ENCODE peak calls at places on chromosomes 5 and 9, in four cellular contexts. One of them, this sample, is unnamed.

GRCh38 chr9:35729700-35730485 is 2.1 kb downstream of the TLN1 start:
- DNase-seq in activated CD4-positive, alpha-beta T cell treated with anti-CD3 and anti-CD28 coated beads, Interleukin-2, amount 50 U/mL, for 4 hours: no peak
- DNase-seq in stimulated activated CD4-positive, alpha-beta T cell treated with anti-CD3 and anti-CD28 coated beads, Interleukin-4, amount 100 ng/mL, for 24 hours: peak; percentile 31
- DNase-seq in bronchial epithelial cell: peak; percentile 81
- DNase-seq in this sample: peak; percentile 81

GRCh38 chr9:15158019-15158418 is 149.0 kb downstream of the TTC39B start:
- DNase-seq in stimulated activated CD4-positive, alpha-beta T cell treated with anti-CD3 and anti-CD28 coated beads, Interleukin-4, amount 100 ng/mL, for 24 hours: no peak
- DNase-seq in activated CD4-positive, alpha-beta T cell treated with anti-CD3 and anti-CD28 coated beads, Interleukin-2, amount 50 U/mL, for 4 hours: no peak
- DNase-seq in bronchial epithelial cell: peak; percentile 32
- DNase-seq in this sample: no peak

GRCh38 chr5:112245616-112246015 is 173.5 kb downstream of the EPB41L4A start:
- DNase-seq in stimulated activated CD4-positive, alpha-beta T cell treated with anti-CD3 and anti-CD28 coated beads, Interleukin-4, amount 100 ng/mL, for 24 hours: no peak
- DNase-seq in bronchial epithelial cell: no peak
- DNase-seq in activated CD4-positive, alpha-beta T cell treated with anti-CD3 and anti-CD28 coated beads, Interleukin-2, amount 50 U/mL, for 4 hours: no peak
- DNase-seq in this sample: no peak

GRCh38 chr9:1005043-1005667 is 28.7 kb downstream of the DMRT3 start:
- DNase-seq in bronchial epithelial cell: peak; percentile 69
- DNase-seq in activated CD4-positive, alpha-beta T cell treated with anti-CD3 and anti-CD28 coated beads, Interleukin-2, amount 50 U/mL, for 4 hours: no peak
- DNase-seq in stimulated activated CD4-positive, alpha-beta T cell treated with anti-CD3 and anti-CD28 coated beads, Interleukin-4, amount 100 ng/mL, for 24 hours: no peak
- DNase-seq in this sample: peak; percentile 31

GRCh38 chr5:67426961-67427630 is 230.5 kb upstream of the CD180 start:
- DNase-seq in activated CD4-positive, alpha-beta T cell treated with anti-CD3 and anti-CD28 coated beads, Interleukin-2, amount 50 U/mL, for 4 hours: no peak
- DNase-seq in stimulated activated CD4-positive, alpha-beta T cell treated with anti-CD3 and anti-CD28 coated beads, Interleukin-4, amount 100 ng/mL, for 24 hours: no peak
- DNase-seq in bronchial epithelial cell: peak; percentile 80
- DNase-seq in this sample: no peak

GRCh38 chr9:99143661-99144060 is 38.7 kb downstream of the TGFBR1 start:
- DNase-seq in bronchial epithelial cell: peak; percentile 29
- DNase-seq in activated CD4-positive, alpha-beta T cell treated with anti-CD3 and anti-CD28 coated beads, Interleukin-2, amount 50 U/mL, for 4 hours: no peak
- DNase-seq in stimulated activated CD4-positive, alpha-beta T cell treated with anti-CD3 and anti-CD28 coated beads, Interleukin-4, amount 100 ng/mL, for 24 hours: no peak
- DNase-seq in this sample: no peak

GRCh38 chr9:96061293-96061987 is 185.9 kb downstream of the ERCC6L2 start:
- DNase-seq in activated CD4-positive, alpha-beta T cell treated with anti-CD3 and anti-CD28 coated beads, Interleukin-2, amount 50 U/mL, for 4 hours: peak; percentile 47
- DNase-seq in stimulated activated CD4-positive, alpha-beta T cell treated with anti-CD3 and anti-CD28 coated beads, Interleukin-4, amount 100 ng/mL, for 24 hours: peak; percentile 61
- DNase-seq in bronchial epithelial cell: peak; percentile 68
- DNase-seq in this sample: peak; percentile 64

GRCh38 chr5:76714771-76715483 is 999 bp upstream of the F2R start:
- DNase-seq in stimulated activated CD4-positive, alpha-beta T cell treated with anti-CD3 and anti-CD28 coated beads, Interleukin-4, amount 100 ng/mL, for 24 hours: peak; percentile 22
- DNase-seq in activated CD4-positive, alpha-beta T cell treated with anti-CD3 and anti-CD28 coated beads, Interleukin-2, amount 50 U/mL, for 4 hours: no peak
- DNase-seq in bronchial epithelial cell: no peak
- DNase-seq in this sample: no peak

GRCh38 chr9:124222918-124223720 is 34.6 kb upstream of the NEK6 start:
- DNase-seq in bronchial epithelial cell: peak; percentile 43
- DNase-seq in stimulated activated CD4-positive, alpha-beta T cell treated with anti-CD3 and anti-CD28 coated beads, Interleukin-4, amount 100 ng/mL, for 24 hours: no peak
- DNase-seq in activated CD4-positive, alpha-beta T cell treated with anti-CD3 and anti-CD28 coated beads, Interleukin-2, amount 50 U/mL, for 4 hours: no peak
- DNase-seq in this sample: peak; percentile 45

GRCh38 chr9:137028281-137029057 is 432 bp upstream of the ABCA2 start:
- DNase-seq in stimulated activated CD4-positive, alpha-beta T cell treated with anti-CD3 and anti-CD28 coated beads, Interleukin-4, amount 100 ng/mL, for 24 hours: peak; percentile 65
- DNase-seq in activated CD4-positive, alpha-beta T cell treated with anti-CD3 and anti-CD28 coated beads, Interleukin-2, amount 50 U/mL, for 4 hours: peak; percentile 52
- DNase-seq in bronchial epithelial cell: peak; percentile 12
- DNase-seq in this sample: no peak

GRCh38 chr5:122078116-122078865 is at the start of gene LOX:
- DNase-seq in bronchial epithelial cell: peak; percentile 49
- DNase-seq in activated CD4-positive, alpha-beta T cell treated with anti-CD3 and anti-CD28 coated beads, Interleukin-2, amount 50 U/mL, for 4 hours: no peak
- DNase-seq in stimulated activated CD4-positive, alpha-beta T cell treated with anti-CD3 and anti-CD28 coated beads, Interleukin-4, amount 100 ng/mL, for 24 hours: no peak
- DNase-seq in this sample: peak; percentile 76

GRCh38 chr9:106888992-106889631 is 26.1 kb downstream of the ZNF462 start:
- DNase-seq in activated CD4-positive, alpha-beta T cell treated with anti-CD3 and anti-CD28 coated beads, Interleukin-2, amount 50 U/mL, for 4 hours: no peak
- DNase-seq in stimulated activated CD4-positive, alpha-beta T cell treated with anti-CD3 and anti-CD28 coated beads, Interleukin-4, amount 100 ng/mL, for 24 hours: no peak
- DNase-seq in bronchial epithelial cell: peak; percentile 66
- DNase-seq in this sample: peak; percentile 86

GRCh38 chr5:57432876-57433275 is 49.7 kb downstream of the ACTBL2 start:
- DNase-seq in stimulated activated CD4-positive, alpha-beta T cell treated with anti-CD3 and anti-CD28 coated beads, Interleukin-4, amount 100 ng/mL, for 24 hours: no peak
- DNase-seq in bronchial epithelial cell: peak; percentile 35
- DNase-seq in activated CD4-positive, alpha-beta T cell treated with anti-CD3 and anti-CD28 coated beads, Interleukin-2, amount 50 U/mL, for 4 hours: no peak
- DNase-seq in this sample: peak; percentile 32

GRCh38 chr5:75214928-75215327 is 21.8 kb downstream of the ANKRD31 start:
- DNase-seq in activated CD4-positive, alpha-beta T cell treated with anti-CD3 and anti-CD28 coated beads, Interleukin-2, amount 50 U/mL, for 4 hours: no peak
- DNase-seq in stimulated activated CD4-positive, alpha-beta T cell treated with anti-CD3 and anti-CD28 coated beads, Interleukin-4, amount 100 ng/mL, for 24 hours: no peak
- DNase-seq in bronchial epithelial cell: no peak
- DNase-seq in this sample: no peak

GRCh38 chr5:31285025-31285424 is 91.5 kb downstream of the CDH6 start:
- DNase-seq in stimulated activated CD4-positive, alpha-beta T cell treated with anti-CD3 and anti-CD28 coated beads, Interleukin-4, amount 100 ng/mL, for 24 hours: no peak
- DNase-seq in bronchial epithelial cell: no peak
- DNase-seq in activated CD4-positive, alpha-beta T cell treated with anti-CD3 and anti-CD28 coated beads, Interleukin-2, amount 50 U/mL, for 4 hours: no peak
- DNase-seq in this sample: no peak

GRCh38 chr9:114850871-114851270 is 45.0 kb upstream of the TNFSF15 start:
- DNase-seq in bronchial epithelial cell: no peak
- DNase-seq in stimulated activated CD4-positive, alpha-beta T cell treated with anti-CD3 and anti-CD28 coated beads, Interleukin-4, amount 100 ng/mL, for 24 hours: peak; percentile 17
- DNase-seq in activated CD4-positive, alpha-beta T cell treated with anti-CD3 and anti-CD28 coated beads, Interleukin-2, amount 50 U/mL, for 4 hours: no peak
- DNase-seq in this sample: no peak

GRCh38 chr5:110478899-110479298 is 247.6 kb downstream of the TMEM232 start:
- DNase-seq in bronchial epithelial cell: peak; percentile 44
- DNase-seq in stimulated activated CD4-positive, alpha-beta T cell treated with anti-CD3 and anti-CD28 coated beads, Interleukin-4, amount 100 ng/mL, for 24 hours: no peak
- DNase-seq in activated CD4-positive, alpha-beta T cell treated with anti-CD3 and anti-CD28 coated beads, Interleukin-2, amount 50 U/mL, for 4 hours: no peak
- DNase-seq in this sample: peak; percentile 9

GRCh38 chr5:73823508-73823925 is 197.5 kb downstream of the ARHGEF28 start:
- DNase-seq in activated CD4-positive, alpha-beta T cell treated with anti-CD3 and anti-CD28 coated beads, Interleukin-2, amount 50 U/mL, for 4 hours: no peak
- DNase-seq in stimulated activated CD4-positive, alpha-beta T cell treated with anti-CD3 and anti-CD28 coated beads, Interleukin-4, amount 100 ng/mL, for 24 hours: no peak
- DNase-seq in bronchial epithelial cell: peak; percentile 42
- DNase-seq in this sample: no peak

GRCh38 chr9:94210616-94211603 is 48.2 kb upstream of the ZNF169 start:
- DNase-seq in bronchial epithelial cell: peak; percentile 41
- DNase-seq in stimulated activated CD4-positive, alpha-beta T cell treated with anti-CD3 and anti-CD28 coated beads, Interleukin-4, amount 100 ng/mL, for 24 hours: no peak
- DNase-seq in activated CD4-positive, alpha-beta T cell treated with anti-CD3 and anti-CD28 coated beads, Interleukin-2, amount 50 U/mL, for 4 hours: no peak
- DNase-seq in this sample: peak; percentile 29

GRCh38 chr5:1431021-1431811 is 14.0 kb downstream of the SLC6A3 start:
- DNase-seq in activated CD4-positive, alpha-beta T cell treated with anti-CD3 and anti-CD28 coated beads, Interleukin-2, amount 50 U/mL, for 4 hours: no peak
- DNase-seq in bronchial epithelial cell: no peak
- DNase-seq in stimulated activated CD4-positive, alpha-beta T cell treated with anti-CD3 and anti-CD28 coated beads, Interleukin-4, amount 100 ng/mL, for 24 hours: no peak
- DNase-seq in this sample: no peak

GRCh38 chr9:132185164-132186009 is 23.5 kb downstream of the NTNG2 start:
- DNase-seq in activated CD4-positive, alpha-beta T cell treated with anti-CD3 and anti-CD28 coated beads, Interleukin-2, amount 50 U/mL, for 4 hours: no peak
- DNase-seq in bronchial epithelial cell: no peak
- DNase-seq in stimulated activated CD4-positive, alpha-beta T cell treated with anti-CD3 and anti-CD28 coated beads, Interleukin-4, amount 100 ng/mL, for 24 hours: no peak
- DNase-seq in this sample: no peak

GRCh38 chr5:77083088-77083487 is 4.0 kb downstream of the ZBED3 start:
- DNase-seq in activated CD4-positive, alpha-beta T cell treated with anti-CD3 and anti-CD28 coated beads, Interleukin-2, amount 50 U/mL, for 4 hours: no peak
- DNase-seq in stimulated activated CD4-positive, alpha-beta T cell treated with anti-CD3 and anti-CD28 coated beads, Interleukin-4, amount 100 ng/mL, for 24 hours: no peak
- DNase-seq in bronchial epithelial cell: no peak
- DNase-seq in this sample: no peak

GRCh38 chr5:172093965-172094364 is 87.5 kb upstream of the FBXW11 start:
- DNase-seq in bronchial epithelial cell: no peak
- DNase-seq in activated CD4-positive, alpha-beta T cell treated with anti-CD3 and anti-CD28 coated beads, Interleukin-2, amount 50 U/mL, for 4 hours: no peak
- DNase-seq in stimulated activated CD4-positive, alpha-beta T cell treated with anti-CD3 and anti-CD28 coated beads, Interleukin-4, amount 100 ng/mL, for 24 hours: no peak
- DNase-seq in this sample: no peak

GRCh38 chr9:112874006-112874405 is 16.7 kb downstream of the SLC46A2 start:
- DNase-seq in stimulated activated CD4-positive, alpha-beta T cell treated with anti-CD3 and anti-CD28 coated beads, Interleukin-4, amount 100 ng/mL, for 24 hours: no peak
- DNase-seq in activated CD4-positive, alpha-beta T cell treated with anti-CD3 and anti-CD28 coated beads, Interleukin-2, amount 50 U/mL, for 4 hours: no peak
- DNase-seq in bronchial epithelial cell: peak; percentile 10
- DNase-seq in this sample: no peak

GRCh38 chr5:75322066-75322465 is 15.0 kb upstream of the HMGCR start:
- DNase-seq in activated CD4-positive, alpha-beta T cell treated with anti-CD3 and anti-CD28 coated beads, Interleukin-2, amount 50 U/mL, for 4 hours: no peak
- DNase-seq in stimulated activated CD4-positive, alpha-beta T cell treated with anti-CD3 and anti-CD28 coated beads, Interleukin-4, amount 100 ng/mL, for 24 hours: no peak
- DNase-seq in bronchial epithelial cell: no peak
- DNase-seq in this sample: no peak

GRCh38 chr5:134103998-134104612 is 10.4 kb upstream of the TCF7 start:
- DNase-seq in stimulated activated CD4-positive, alpha-beta T cell treated with anti-CD3 and anti-CD28 coated beads, Interleukin-4, amount 100 ng/mL, for 24 hours: peak; percentile 53
- DNase-seq in bronchial epithelial cell: no peak
- DNase-seq in activated CD4-positive, alpha-beta T cell treated with anti-CD3 and anti-CD28 coated beads, Interleukin-2, amount 50 U/mL, for 4 hours: no peak
- DNase-seq in this sample: no peak

GRCh38 chr9:82168585-82168984 is 180.0 kb downstream of the SPATA31D1 start:
- DNase-seq in activated CD4-positive, alpha-beta T cell treated with anti-CD3 and anti-CD28 coated beads, Interleukin-2, amount 50 U/mL, for 4 hours: no peak
- DNase-seq in bronchial epithelial cell: peak; percentile 91
- DNase-seq in stimulated activated CD4-positive, alpha-beta T cell treated with anti-CD3 and anti-CD28 coated beads, Interleukin-4, amount 100 ng/mL, for 24 hours: no peak
- DNase-seq in this sample: peak; percentile 80

GRCh38 chr5:976849-977751 is 31.5 kb upstream of the NKD2 start:
- DNase-seq in stimulated activated CD4-positive, alpha-beta T cell treated with anti-CD3 and anti-CD28 coated beads, Interleukin-4, amount 100 ng/mL, for 24 hours: no peak
- DNase-seq in bronchial epithelial cell: no peak
- DNase-seq in activated CD4-positive, alpha-beta T cell treated with anti-CD3 and anti-CD28 coated beads, Interleukin-2, amount 50 U/mL, for 4 hours: no peak
- DNase-seq in this sample: no peak

GRCh38 chr5:181243020-181243520 is 636 bp downstream of the RACK1 start:
- DNase-seq in activated CD4-positive, alpha-beta T cell treated with anti-CD3 and anti-CD28 coated beads, Interleukin-2, amount 50 U/mL, for 4 hours: peak; percentile 31
- DNase-seq in bronchial epithelial cell: no peak
- DNase-seq in stimulated activated CD4-positive, alpha-beta T cell treated with anti-CD3 and anti-CD28 coated beads, Interleukin-4, amount 100 ng/mL, for 24 hours: no peak
- DNase-seq in this sample: no peak

GRCh38 chr5:78930742-78931141 is 54.4 kb downstream of the ARSB start:
- DNase-seq in activated CD4-positive, alpha-beta T cell treated with anti-CD3 and anti-CD28 coated beads, Interleukin-2, amount 50 U/mL, for 4 hours: no peak
- DNase-seq in stimulated activated CD4-positive, alpha-beta T cell treated with anti-CD3 and anti-CD28 coated beads, Interleukin-4, amount 100 ng/mL, for 24 hours: no peak
- DNase-seq in bronchial epithelial cell: no peak
- DNase-seq in this sample: no peak

GRCh38 chr5:116528519-116529234 is 45.9 kb downstream of the SEMA6A start:
- DNase-seq in bronchial epithelial cell: no peak
- DNase-seq in activated CD4-positive, alpha-beta T cell treated with anti-CD3 and anti-CD28 coated beads, Interleukin-2, amount 50 U/mL, for 4 hours: no peak
- DNase-seq in stimulated activated CD4-positive, alpha-beta T cell treated with anti-CD3 and anti-CD28 coated beads, Interleukin-4, amount 100 ng/mL, for 24 hours: no peak
- DNase-seq in this sample: no peak

GRCh38 chr5:125870271-125870670 is 552.9 kb upstream of the GRAMD2B start:
- DNase-seq in bronchial epithelial cell: no peak
- DNase-seq in activated CD4-positive, alpha-beta T cell treated with anti-CD3 and anti-CD28 coated beads, Interleukin-2, amount 50 U/mL, for 4 hours: no peak
- DNase-seq in stimulated activated CD4-positive, alpha-beta T cell treated with anti-CD3 and anti-CD28 coated beads, Interleukin-4, amount 100 ng/mL, for 24 hours: no peak
- DNase-seq in this sample: no peak

GRCh38 chr9:115161431-115161830 is 43.5 kb upstream of the TNC start:
- DNase-seq in stimulated activated CD4-positive, alpha-beta T cell treated with anti-CD3 and anti-CD28 coated beads, Interleukin-4, amount 100 ng/mL, for 24 hours: no peak
- DNase-seq in activated CD4-positive, alpha-beta T cell treated with anti-CD3 and anti-CD28 coated beads, Interleukin-2, amount 50 U/mL, for 4 hours: no peak
- DNase-seq in bronchial epithelial cell: no peak
- DNase-seq in this sample: no peak

GRCh38 chr9:112286906-112287305 is 46.5 kb downstream of the PTBP3 start:
- DNase-seq in activated CD4-positive, alpha-beta T cell treated with anti-CD3 and anti-CD28 coated beads, Interleukin-2, amount 50 U/mL, for 4 hours: no peak
- DNase-seq in bronchial epithelial cell: no peak
- DNase-seq in stimulated activated CD4-positive, alpha-beta T cell treated with anti-CD3 and anti-CD28 coated beads, Interleukin-4, amount 100 ng/mL, for 24 hours: no peak
- DNase-seq in this sample: no peak

GRCh38 chr5:77076961-77077820 is 9.9 kb downstream of the ZBED3 start:
- DNase-seq in activated CD4-positive, alpha-beta T cell treated with anti-CD3 and anti-CD28 coated beads, Interleukin-2, amount 50 U/mL, for 4 hours: peak; percentile 26
- DNase-seq in stimulated activated CD4-positive, alpha-beta T cell treated with anti-CD3 and anti-CD28 coated beads, Interleukin-4, amount 100 ng/mL, for 24 hours: peak; percentile 49
- DNase-seq in bronchial epithelial cell: peak; percentile 3
- DNase-seq in this sample: peak; percentile 57

GRCh38 chr9:6984941-6985578 is 227.3 kb downstream of the KDM4C start:
- DNase-seq in bronchial epithelial cell: no peak
- DNase-seq in activated CD4-positive, alpha-beta T cell treated with anti-CD3 and anti-CD28 coated beads, Interleukin-2, amount 50 U/mL, for 4 hours: no peak
- DNase-seq in stimulated activated CD4-positive, alpha-beta T cell treated with anti-CD3 and anti-CD28 coated beads, Interleukin-4, amount 100 ng/mL, for 24 hours: no peak
- DNase-seq in this sample: no peak

GRCh38 chr5:137300411-137301240 is 198.5 kb downstream of the SPOCK1 start:
- DNase-seq in bronchial epithelial cell: peak; percentile 49
- DNase-seq in stimulated activated CD4-positive, alpha-beta T cell treated with anti-CD3 and anti-CD28 coated beads, Interleukin-4, amount 100 ng/mL, for 24 hours: no peak
- DNase-seq in activated CD4-positive, alpha-beta T cell treated with anti-CD3 and anti-CD28 coated beads, Interleukin-2, amount 50 U/mL, for 4 hours: no peak
- DNase-seq in this sample: no peak

GRCh38 chr5:64594601-64595518 is 89.0 kb downstream of the RGS7BP start:
- DNase-seq in stimulated activated CD4-positive, alpha-beta T cell treated with anti-CD3 and anti-CD28 coated beads, Interleukin-4, amount 100 ng/mL, for 24 hours: no peak
- DNase-seq in activated CD4-positive, alpha-beta T cell treated with anti-CD3 and anti-CD28 coated beads, Interleukin-2, amount 50 U/mL, for 4 hours: no peak
- DNase-seq in bronchial epithelial cell: peak; percentile 7
- DNase-seq in this sample: peak; percentile 15

This sample was measured in RWPE1.